ENCODE peak calls at places on chromosomes 6 and 20, in six cellular contexts. O, V, X, R, F and C are unnamed samples.

GRCh38 chr20:32623667-32624157 is 38.6 kb upstream of the NOL4L start:
- DNase-seq in O (no peak), X (no peak), R (no peak), V (no peak), F (no peak), C (no peak)

GRCh38 chr6:144811140-144811539 is 526.0 kb downstream of the UTRN start:
- DNase-seq in X (no peak), V (no peak), F (no peak), R (no peak), O (no peak), C (no peak)

GRCh38 chr20:52945268-52945667 is 26.9 kb upstream of the TSHZ2 start:
- DNase-seq in O (no peak), X (no peak), V (no peak), R (no peak), F (no peak), C (no peak)

GRCh38 chr20:48760403-48760889 is 67.4 kb downstream of the PREX1 start:
- DNase-seq in V (no peak), O (peak), F (no peak), R (no peak), X (no peak), C (peak)

GRCh38 chr20:62805365-62805710 is 703 bp downstream of the OGFR start:
- DNase-seq in R (no peak), V (no peak), X (peak), O (no peak), F (no peak), C (no peak)

GRCh38 chr6:157929076-157929475 is 52.6 kb upstream of the SYNJ2 start:
- DNase-seq in O (no peak), R (no peak), V (no peak), X (no peak), F (no peak), C (no peak)

GRCh38 chr20:11777861-11778570 is 139.7 kb upstream of the BTBD3 start:
- DNase-seq in V (no peak), X (no peak), F (no peak), R (peak), O (no peak), C (no peak)

GRCh38 chr6:48611332-48611731 is 500.3 kb upstream of the PTCHD4 start:
- DNase-seq in V (no peak), X (no peak), O (no peak), F (no peak), R (no peak), C (no peak)

GRCh38 chr6:56246544-56246940 is 838 bp downstream of the COL21A1 start:
- DNase-seq in X (no peak), R (no peak), O (no peak), V (no peak), F (no peak), C (no peak)

GRCh38 chr6:90859612-90860011 is 272.7 kb upstream of the MAP3K7 start:
- DNase-seq in V (no peak), R (no peak), X (no peak), F (no peak), O (no peak), C (no peak)

GRCh38 chr6:74657033-74657432 is 548.8 kb downstream of the COL12A1 start:
- DNase-seq in F (no peak), V (no peak), X (no peak), O (no peak), R (no peak), C (no peak)

GRCh38 chr20:37807901-37808751 is 94.8 kb upstream of the VSTM2L start:
- DNase-seq in R (no peak), F (no peak), X (no peak), V (no peak), O (no peak), C (no peak)

GRCh38 chr20:63351811-63352591 is 9.1 kb downstream of the CHRNA4 start:
- DNase-seq in O (no peak), R (no peak), V (no peak), F (no peak), X (no peak), C (no peak)

GRCh38 chr6:43740961-43741764 is 28.8 kb upstream of the VEGFA start:
- DNase-seq in O (no peak), R (peak), X (no peak), F (no peak), V (no peak), C (no peak)

GRCh38 chr6:115972679-115973078 is 88.0 kb downstream of the FRK start:
- DNase-seq in V (no peak), X (no peak), O (no peak), F (no peak), R (no peak), C (no peak)

GRCh38 chr20:24472426-24472825 is 3.0 kb downstream of the SYNDIG1 start:
- DNase-seq in X (no peak), R (no peak), O (no peak), V (no peak), F (no peak), C (no peak)

GRCh38 chr6:17628873-17629272 is 28.8 kb downstream of the FAM8A1 start:
- DNase-seq in R (no peak), O (no peak), V (no peak), F (no peak), X (no peak), C (no peak)

GRCh38 chr6:156579564-156579963 is 197.6 kb upstream of the ARID1B start:
- DNase-seq in R (no peak), V (no peak), X (no peak), F (no peak), O (no peak), C (no peak)

GRCh38 chr6:161353208-161353613 is 79.3 kb upstream of the AGPAT4 start:
- DNase-seq in X (no peak), R (no peak), F (no peak), O (no peak), V (no peak), C (no peak)

DNA sequence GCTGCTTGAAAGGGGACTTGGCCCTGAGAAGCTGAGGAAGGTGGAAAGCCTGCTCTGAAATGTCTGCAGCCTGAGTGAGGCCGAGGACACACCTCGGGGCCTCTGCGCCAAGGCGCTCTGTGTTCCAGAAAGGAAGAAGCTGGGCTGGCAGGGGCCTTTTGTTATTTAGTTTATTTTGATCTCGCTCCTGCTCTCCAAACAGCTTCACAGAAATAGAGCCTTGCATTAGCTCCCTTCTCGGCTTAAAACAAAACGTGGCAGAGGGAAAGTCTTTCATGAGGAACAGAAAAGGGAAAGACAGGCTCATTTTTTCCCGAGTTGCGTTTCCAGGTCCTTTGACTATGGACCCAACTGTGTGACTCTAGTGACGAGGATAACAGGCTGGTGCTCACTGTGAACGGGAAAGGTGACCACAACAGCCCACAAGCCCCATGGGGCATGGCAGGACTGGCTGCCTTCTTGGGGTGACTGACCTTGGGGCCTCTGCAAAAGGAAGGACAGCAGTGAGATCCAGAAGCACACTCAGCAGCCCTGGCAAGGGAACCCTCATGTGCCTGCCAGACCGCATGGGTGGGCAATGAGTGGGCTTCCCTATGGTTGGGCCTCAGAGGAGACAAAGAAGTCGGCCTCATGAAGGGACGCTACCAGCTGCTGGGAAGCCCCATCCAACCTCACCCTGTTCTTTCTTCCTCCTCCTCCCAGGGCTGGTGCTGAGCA is 18.7 kb downstream of the LEMD2 start:
- DNase-seq in F (no peak), X (no peak), O (no peak), R (no peak), V (no peak), C (no peak)
- TF ChIP-seq POLR2A in F (no peak), X (no peak), O (no peak), R (no peak), V (no peak), C (no peak)

DNA sequence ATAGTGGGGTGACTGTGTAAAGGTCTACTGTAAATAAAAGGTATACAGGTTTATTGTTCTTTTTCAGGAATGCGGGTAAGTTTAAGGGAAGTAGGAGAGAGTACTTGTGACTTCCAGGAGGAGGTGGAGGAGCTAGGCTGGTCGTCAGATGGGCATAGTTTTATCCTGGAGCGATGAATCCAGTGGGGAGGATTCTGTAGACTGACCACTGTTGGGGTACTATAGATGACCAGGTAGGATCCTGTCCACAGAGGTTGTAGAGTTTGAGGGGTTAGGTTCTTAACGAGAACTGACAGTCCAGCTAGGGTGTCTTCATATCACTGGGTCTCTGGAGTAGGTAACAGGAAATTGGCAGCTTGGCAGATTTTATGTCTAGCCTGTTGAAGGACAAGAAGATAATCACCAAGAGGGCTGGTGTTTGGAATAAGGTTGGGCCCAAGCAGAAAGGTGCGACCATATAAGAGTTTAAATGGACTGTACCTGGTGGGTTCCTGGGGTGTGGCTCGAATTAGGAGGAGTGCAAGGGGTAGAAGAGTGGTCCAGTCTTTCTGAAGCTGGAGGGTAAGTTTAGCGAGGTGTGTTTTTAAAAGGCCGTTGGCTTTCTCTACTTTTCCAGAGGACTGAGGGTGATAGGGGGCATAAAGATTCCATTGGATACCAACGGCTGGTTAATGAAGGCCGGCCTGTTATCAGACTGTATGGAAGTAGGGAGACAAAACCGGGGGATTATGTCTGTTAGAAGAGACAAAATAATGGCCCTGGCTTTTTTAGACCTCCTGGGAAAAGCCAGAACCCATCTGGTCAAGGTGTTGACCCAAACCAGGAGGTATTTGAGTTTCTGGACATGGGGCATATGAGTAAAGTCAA is 751.3 kb upstream of the ADGRB3 start:
- DNase-seq in F (no peak), X (no peak), V (no peak), O (no peak), R (no peak), C (no peak)
- TF ChIP-seq POLR2A in F (no peak), X (no peak), V (no peak), O (no peak), R (no peak), C (no peak)

GRCh38 chr6:37049990-37050853 is 44.8 kb downstream of the FGD2 start:
- DNase-seq in O (peak), F (peak), R (peak), X (peak), V (no peak), C (no peak)
- TF ChIP-seq POLR2A in O (no peak), F (no peak), R (no peak), X (no peak), V (no peak), C (no peak)

GRCh38 chr6:136123464-136123863 is 126.6 kb downstream of the MTFR2 start:
- DNase-seq in X (no peak), O (no peak), V (no peak), R (no peak), F (no peak), C (no peak)
- TF ChIP-seq POLR2A in X (no peak), O (no peak), V (no peak), R (no peak), F (no peak), C (no peak)

DNA sequence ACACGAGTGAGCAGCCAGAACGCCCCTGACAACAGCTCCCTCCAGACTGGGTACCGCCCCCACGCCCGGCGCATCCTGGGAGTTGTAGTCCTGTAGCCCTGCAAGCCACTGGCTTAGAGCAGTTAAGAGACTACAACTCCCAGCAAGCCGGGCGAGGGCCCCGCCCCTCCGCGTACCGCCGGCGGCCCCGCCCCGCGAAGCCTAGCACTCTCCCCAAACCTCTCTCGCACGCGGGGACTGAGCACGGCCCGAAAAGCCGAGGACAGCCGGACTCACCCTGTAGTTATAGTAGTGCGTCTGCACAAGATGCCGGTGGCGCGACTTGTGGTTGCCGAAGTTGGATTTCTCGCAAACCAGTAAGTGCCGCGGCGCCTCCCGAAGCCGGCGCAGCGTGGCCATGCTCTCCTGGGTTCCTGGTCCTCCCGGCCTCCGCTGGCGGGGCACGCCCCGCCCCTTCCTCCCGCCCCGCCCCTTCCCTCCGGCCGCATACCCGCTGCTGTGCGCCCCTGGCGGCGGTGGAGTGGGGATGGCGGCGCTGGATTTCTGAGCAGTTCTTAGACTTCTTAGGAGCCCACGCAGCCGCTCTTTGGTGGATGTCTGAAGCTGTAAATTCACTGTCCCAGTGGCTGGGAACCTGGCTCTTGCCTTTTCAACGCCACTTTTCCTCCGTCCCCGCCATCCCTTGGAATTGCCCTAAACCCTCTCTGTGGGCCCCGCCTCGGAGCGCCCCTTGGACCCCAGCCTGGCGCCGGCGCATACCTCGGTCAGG is at the start of gene RPP40:
- DNase-seq in R (peak), F (peak), V (peak), O (peak), X (peak), C (peak)
- TF ChIP-seq POLR2A in R (no peak), F (peak), V (no peak), O (peak), X (peak), C (peak)

DNA sequence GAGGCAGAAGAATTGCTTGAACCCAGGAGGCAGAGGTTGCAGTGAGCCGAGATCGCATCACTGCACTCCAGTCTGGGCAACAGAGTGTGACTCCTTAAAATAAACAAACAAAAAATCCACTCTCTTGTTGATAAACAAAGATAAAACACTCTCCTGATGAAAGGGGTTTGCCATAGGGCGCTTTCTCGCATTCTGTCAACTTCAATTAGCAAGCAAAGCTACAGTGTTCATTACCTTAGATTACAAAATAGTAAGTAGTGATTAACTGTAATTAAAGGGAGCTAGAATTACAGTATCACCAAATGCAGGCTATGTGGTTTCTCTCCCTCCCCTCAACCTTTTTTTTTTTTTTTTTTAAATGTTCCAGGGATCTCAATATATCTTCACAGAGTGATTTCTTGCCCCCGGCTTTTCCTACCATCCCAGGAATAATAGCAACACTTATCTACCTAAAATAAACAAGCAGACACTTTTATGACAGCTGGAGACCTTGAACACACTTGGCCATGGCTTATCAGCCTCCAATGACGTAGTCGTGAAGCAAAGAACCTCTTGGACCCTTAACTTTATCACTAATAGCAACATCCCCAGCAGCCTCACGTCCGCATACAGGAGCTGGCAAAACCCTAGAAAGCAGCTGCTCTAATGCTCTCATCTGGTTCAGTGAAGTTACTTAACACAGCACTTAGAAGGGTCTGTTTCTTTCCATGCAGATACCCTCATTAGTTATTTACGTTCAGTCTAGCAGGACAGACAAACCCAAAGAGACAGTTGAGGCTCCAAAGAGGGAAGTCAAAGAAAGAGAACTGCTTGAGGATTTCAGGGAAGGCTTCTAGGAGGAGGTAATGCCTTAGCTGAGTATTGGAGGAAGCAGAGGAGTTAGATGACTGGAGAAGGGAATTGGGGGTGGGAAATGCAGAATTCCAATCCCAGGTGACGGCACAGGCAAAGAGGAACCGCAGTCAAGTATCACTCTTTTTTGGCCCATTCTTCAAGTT is 37.9 kb upstream of the NEDD9 start:
- DNase-seq in X (peak), R (no peak), O (peak), V (no peak), F (no peak), C (no peak)
- TF ChIP-seq POLR2A in X (no peak), R (no peak), O (no peak), V (no peak), F (no peak), C (no peak)